ENCODE peak calls at places on chromosomes 16 and 17, in four cellular contexts. F is left ventricle myocardium inferior, Z is GM12891, G is frontal cortex. N is an unnamed sample.

GRCh38 chr17:74780443-74781238 is 4.5 kb upstream of the NAT9 start:
- DNase-seq in F (no peak), Z (no peak), G (no peak), N (no peak)

GRCh38 chr17:82094931-82095776 is 2.9 kb downstream of the FASN start:
- DNase-seq in F (peak; percentile 15), Z (no peak), G (no peak), N (peak; percentile 16)

GRCh38 chr16:86216591-86216990 is 293.7 kb upstream of the FOXF1 start:
- DNase-seq in F (no peak), Z (no peak), G (no peak), N (no peak)

GRCh38 chr16:86768999-86769398 is 190.7 kb downstream of the FOXL1 start:
- DNase-seq in F (no peak), Z (no peak), G (no peak), N (no peak)

GRCh38 chr17:81044764-81045589 is 10.0 kb downstream of the BAIAP2 start:
- DNase-seq in F (peak; percentile 89), Z (no peak), G (no peak), N (peak; percentile 94)

GRCh38 chr17:16652847-16653366 is 743 bp downstream of the ZNF624 start:
- DNase-seq in F (no peak), Z (no peak), G (no peak), N (no peak)

GRCh38 chr16:30535777-30536190 is 1.1 kb upstream of the ZNF747 start:
- DNase-seq in F (peak; percentile 70), Z (peak; percentile 71), G (peak; percentile 59), N (peak; percentile 81)

GRCh38 chr17:6462692-6463091 is 18.4 kb downstream of the PIMREG start:
- DNase-seq in F (no peak), Z (no peak), G (no peak), N (no peak)

GRCh38 chr16:73369841-73370240 is 321.9 kb upstream of the ZFHX3 start:
- DNase-seq in F (no peak), Z (no peak), G (no peak), N (no peak)

GRCh38 chr17:45248132-45248936 is 13.6 kb downstream of the SPATA32 start:
- DNase-seq in F (no peak), Z (peak; percentile 93), G (no peak), N (no peak)

GRCh38 chr17:75125984-75126383 is 5.6 kb downstream of the NT5C start:
- DNase-seq in F (no peak), Z (no peak), G (no peak), N (no peak)

GRCh38 chr17:50931003-50931878 is 65.1 kb upstream of the TOB1 start:
- DNase-seq in F (peak; percentile 90), Z (no peak), G (peak; percentile 75), N (peak; percentile 91)

GRCh38 chr17:16997514-16998429 is 25.9 kb upstream of the TNFRSF13B start:
- DNase-seq in F (no peak), Z (no peak), G (no peak), N (no peak)

GRCh38 chr17:33602981-33603380 is 309.9 kb upstream of the ASIC2 start:
- DNase-seq in F (no peak), Z (no peak), G (no peak), N (no peak)

GRCh38 chr16:67666032-67666537 is 465 bp downstream of the ENKD1 start:
- DNase-seq in F (peak; percentile 49), Z (no peak), G (no peak), N (no peak)

GRCh38 chr16:10919003-10919351 is 23.3 kb downstream of the DEXI start:
- DNase-seq in F (no peak), Z (no peak), G (no peak), N (no peak)

GRCh38 chr17:80941743-80942211 is 49.9 kb upstream of the CHMP6 start:
- DNase-seq in F (no peak), Z (no peak), G (no peak), N (peak; percentile 33)

GRCh38 chr16:10931133-10931532 is 11.1 kb downstream of the DEXI start:
- DNase-seq in F (no peak), Z (no peak), G (no peak), N (no peak)

GRCh38 chr17:36813957-36814356 is 123.3 kb upstream of the LHX1 start:
- DNase-seq in F (no peak), Z (no peak), G (no peak), N (no peak)

GRCh38 chr17:49962599-49963276 is 6.3 kb upstream of the DLX4 start:
- DNase-seq in F (no peak), Z (no peak), G (no peak), N (no peak)

GRCh38 chr16:85413713-85414663 is 199.1 kb upstream of the GSE1 start:
- DNase-seq in F (no peak), Z (no peak), G (no peak), N (peak; percentile 9)

GRCh38 chr16:16092925-16093624 is 130.2 kb downstream of the ABCC6 start:
- DNase-seq in F (no peak), Z (no peak), G (no peak), N (no peak)

GRCh38 chr16:74281285-74281684 is 15.3 kb upstream of the PSMD7 start:
- DNase-seq in F (no peak), Z (no peak), G (no peak), N (no peak)

GRCh38 chr17:16649585-16649984 is 4.1 kb downstream of the ZNF624 start:
- DNase-seq in F (no peak), Z (no peak), G (no peak), N (no peak)

GRCh38 chr16:74709477-74709877 is 8.8 kb upstream of the MLKL start:
- DNase-seq in F (peak; percentile 68), Z (peak; percentile 59), G (peak; percentile 72), N (peak; percentile 75)

GRCh38 chr17:78515480-78515879 is 61.7 kb downstream of the DNAH17 start:
- DNase-seq in F (no peak), Z (no peak), G (no peak), N (no peak)

GRCh38 chr16:63185235-63185780 is 1149.1 kb upstream of the CDH8 start:
- DNase-seq in F (no peak), Z (no peak), G (no peak), N (no peak)

GRCh38 chr16:14148569-14148968 is 77.5 kb downstream of the MRTFB start:
- DNase-seq in F (no peak), Z (no peak), G (no peak), N (no peak)

GRCh38 chr17:59893617-59894100 is 738 bp downstream of the RPS6KB1 start:
- DNase-seq in F (no peak), Z (no peak), G (peak; percentile 28), N (no peak)

GRCh38 chr16:1696863-1697262 is 9.1 kb upstream of the MAPK8IP3 start:
- DNase-seq in F (no peak), Z (no peak), G (no peak), N (no peak)

GRCh38 chr17:64457156-64457555 is 8.2 kb downstream of the MILR1 start:
- DNase-seq in F (no peak), Z (no peak), G (no peak), N (no peak)

GRCh38 chr17:48024149-48025039 is 13.2 kb downstream of the COPZ2 start:
- DNase-seq in F (peak; percentile 50), Z (no peak), G (no peak), N (peak; percentile 65)

GRCh38 chr17:9676742-9677387 is 31.5 kb downstream of the USP43 start:
- DNase-seq in F (no peak), Z (no peak), G (no peak), N (no peak)

GRCh38 chr16:26838931-26839330 is 227.8 kb upstream of the C16orf82 start:
- DNase-seq in F (no peak), Z (no peak), G (no peak), N (no peak)

GRCh38 chr16:57271063-57271345 is 13.5 kb downstream of the PLLP start:
- DNase-seq in F (no peak), Z (no peak), G (no peak), N (peak; percentile 3)

GRCh38 chr16:27426423-27427408 is 24.7 kb downstream of the IL21R start:
- DNase-seq in F (no peak), Z (peak; percentile 57), G (no peak), N (no peak)

GRCh38 chr17:79809530-79810137 is 12.8 kb upstream of the CBX8 start:
- DNase-seq in F (no peak), Z (no peak), G (no peak), N (no peak)